ENCODE peak calls at places on chromosomes 7 and 10, in six cellular contexts. Q is mammary epithelial cell, L is PC-9, W is DND-41, T is IMR-90, H is H1. I is an unnamed sample.
A peak's percentile ranks its signal among the peaks of the same experiment; 100 is the strongest.

GRCh38 chr10:10477859-10478258 is 539.8 kb upstream of the CELF2 start:
- DNase-seq in L (no peak), W (no peak), T (peak; percentile 54), Q (no peak), H (no peak), I (no peak)

GRCh38 chr7:90995996-90996395 is 268.2 kb upstream of the FZD1 start:
- DNase-seq in H (no peak), Q (no peak), W (no peak), L (no peak), T (no peak), I (no peak)

GRCh38 chr10:60732240-60733188 is 45.8 kb upstream of the CDK1 start:
- DNase-seq in W (no peak), T (no peak), L (peak; percentile 59), H (no peak), Q (peak; percentile 44), I (peak; percentile 44)

GRCh38 chr10:103534621-103535498 is 41.4 kb downstream of the NEURL1 start:
- DNase-seq in W (no peak), T (no peak), H (no peak), Q (no peak), L (no peak), I (no peak)

GRCh38 chr10:32061440-32061839 is 5.2 kb upstream of the KIF5B start:
- DNase-seq in Q (peak; percentile 63), L (no peak), T (no peak), W (no peak), H (no peak), I (no peak)

GRCh38 chr10:116627386-116627933 is 6.7 kb downstream of the PNLIPRP2 start:
- DNase-seq in L (no peak), H (peak; percentile 31), Q (peak; percentile 23), W (no peak), T (no peak), I (peak; percentile 52)

GRCh38 chr10:98402513-98402912 is 12.5 kb downstream of the PYROXD2 start:
- DNase-seq in H (no peak), Q (no peak), L (no peak), T (no peak), W (no peak), I (no peak)

GRCh38 chr10:91054325-91054724 is 133.4 kb upstream of the ANKRD1 start:
- DNase-seq in W (no peak), Q (no peak), H (no peak), L (peak; percentile 58), T (no peak), I (no peak)

GRCh38 chr10:93715345-93715744 is 13.0 kb upstream of the FRA10AC1 start:
- DNase-seq in Q (no peak), W (no peak), T (no peak), H (no peak), L (no peak), I (no peak)

GRCh38 chr7:44145419-44145968 is 4.4 kb upstream of the MYL7 start:
- DNase-seq in L (no peak), Q (no peak), H (no peak), W (no peak), T (no peak), I (peak; percentile 79)

GRCh38 chr7:83001362-83002040 is 161.2 kb downstream of the PCLO start:
- DNase-seq in W (no peak), L (no peak), T (no peak), Q (peak; percentile 61), H (no peak), I (no peak)

GRCh38 chr10:55203319-55203718 is 402.3 kb upstream of the PCDH15 start:
- DNase-seq in W (no peak), L (no peak), H (no peak), T (no peak), Q (no peak), I (no peak)

GRCh38 chr7:128728608-128729007 is 10.6 kb upstream of the CALU start:
- DNase-seq in H (no peak), W (no peak), L (no peak), Q (peak; percentile 79), T (peak; percentile 72), I (no peak)

GRCh38 chr7:134787720-134788119 is 8.3 kb downstream of the CALD1 start:
- DNase-seq in T (no peak), W (no peak), H (no peak), L (no peak), Q (no peak), I (no peak)

GRCh38 chr10:86957471-86958108 is at the start of gene MMRN2:
- DNase-seq in W (no peak), L (no peak), H (no peak), T (no peak), Q (no peak), I (peak; percentile 83)

GRCh38 chr10:116848912-116849270 is 408 bp upstream of the ENO4 start:
- DNase-seq in W (no peak), L (no peak), H (no peak), Q (no peak), T (no peak), I (no peak)

GRCh38 chr10:16348891-16349290 is 87.9 kb upstream of the PTER start:
- DNase-seq in W (no peak), T (no peak), H (no peak), Q (no peak), L (no peak), I (no peak)

GRCh38 chr10:16352146-16352545 is 84.7 kb upstream of the PTER start:
- DNase-seq in H (no peak), L (no peak), Q (peak; percentile 8), T (no peak), W (no peak), I (peak; percentile 1)
- H2AFZ ChIP-seq in H (no peak overlapping the region), L (no peak overlapping the region), Q (no peak overlapping the region), T (no peak overlapping the region), W (no peak overlapping the region), I (no peak overlapping the region)

GRCh38 chr7:70583965-70584883 is 547.7 kb upstream of the GALNT17 start:
- DNase-seq in H (no peak), L (no peak), W (no peak), T (no peak), Q (no peak), I (no peak)
- H3K4me3 ChIP-seq in H (no peak overlapping the region), L (no peak overlapping the region), W (no peak overlapping the region), T (no peak overlapping the region), Q (no peak overlapping the region), I (no peak overlapping the region)

GRCh38 chr7:131122394-131122793 is 205.3 kb upstream of the MKLN1 start:
- DNase-seq in L (no peak), H (no peak), Q (no peak), T (no peak), W (no peak), I (no peak)
- H2AFZ ChIP-seq in L (no peak overlapping the region), H (no peak overlapping the region), Q (no peak overlapping the region), T (no peak overlapping the region), W (no peak overlapping the region), I (no peak overlapping the region)

GRCh38 chr10:71812913-71813590 is 38.0 kb downstream of the PSAP start:
- DNase-seq in Q (no peak), H (no peak), W (no peak), L (no peak), T (no peak), I (peak; percentile 81)
- H3K4me3 ChIP-seq in Q (no peak overlapping the region), H (no peak overlapping the region), W (no peak overlapping the region), L (no peak overlapping the region), T (no peak overlapping the region), I (no peak overlapping the region)

GRCh38 chr7:105013818-105014724 is at the start of gene KMT2E:
- DNase-seq in T (peak; percentile 77), W (peak; percentile 92), L (peak; percentile 61), Q (peak; percentile 74), H (peak; percentile 36), I (peak; percentile 92)

GRCh38 chr7:105014725-105015630 is 973 bp downstream of the KMT2E start:
- DNase-seq in H (no peak), W (peak; percentile 67), T (peak; percentile 34), Q (peak; percentile 68), L (peak; percentile 38), I (peak; percentile 90)

GRCh38 chr7:105012503-105013282 is 1.3 kb upstream of the KMT2E start:
- DNase-seq in H (peak; percentile 89), T (peak; percentile 97), Q (peak; percentile 99), W (peak; percentile 99), L (peak; percentile 89), I (peak; percentile 99)

GRCh38 chr7:105011771-105012502 is 2.1 kb upstream of the KMT2E start:
- DNase-seq in H (no peak), Q (no peak), W (peak; percentile 37), L (no peak), T (no peak), I (peak; percentile 70)

GRCh38 chr7:105013283-105013817 is 655 bp upstream of the KMT2E start:
- DNase-seq in T (peak; percentile 93), L (peak; percentile 74), Q (peak; percentile 92), H (peak; percentile 65), W (peak; percentile 94), I (peak; percentile 99)
- H2AFZ ChIP-seq in T (peak overlapping the region; percentile 93), L (peak overlapping the region; percentile 81), Q (peak overlapping the region; percentile 79), H (peak overlapping the region; percentile 77), W (peak overlapping the region; percentile 72), I (peak overlapping the region; percentile 88)

I was measured in osteoblast.